ENCODE peak calls at places on chromosomes 12 and 14, in seven cellular contexts. One of them, this sample, is unnamed.

GRCh38 chr12:119178544-119179334 is at the start of gene HSPB8:
- DNase-seq in trophoblast cell: peak; percentile 98
- DNase-seq in mesenchymal stem cell: peak; percentile 98
- DNase-seq in IMR-90: peak; percentile 91
- DNase-seq in neuronal stem cell: no peak
- DNase-seq in mesendoderm: peak; percentile 94
- DNase-seq in H1: no peak
- DNase-seq in this sample: peak; percentile 89

GRCh38 chr12:50740307-50740706 is 23.6 kb upstream of the ATF1 start:
- DNase-seq in trophoblast cell: no peak
- DNase-seq in mesenchymal stem cell: no peak
- DNase-seq in IMR-90: no peak
- DNase-seq in neuronal stem cell: no peak
- DNase-seq in mesendoderm: no peak
- DNase-seq in H1: no peak
- DNase-seq in this sample: no peak

GRCh38 chr14:91892918-91893527 is 25.7 kb upstream of the TC2N start:
- DNase-seq in trophoblast cell: peak; percentile 39
- DNase-seq in mesenchymal stem cell: no peak
- DNase-seq in IMR-90: no peak
- DNase-seq in neuronal stem cell: peak; percentile 36
- DNase-seq in mesendoderm: peak; percentile 61
- DNase-seq in H1: no peak
- DNase-seq in this sample: peak; percentile 63

GRCh38 chr14:99592933-99593753 is 10.9 kb downstream of the CCDC85C start:
- DNase-seq in trophoblast cell: no peak
- DNase-seq in mesenchymal stem cell: no peak
- DNase-seq in IMR-90: no peak
- DNase-seq in neuronal stem cell: no peak
- DNase-seq in mesendoderm: no peak
- DNase-seq in H1: no peak
- DNase-seq in this sample: no peak

GRCh38 chr12:131049002-131049401 is 95.3 kb downstream of the ADGRD1 start:
- DNase-seq in trophoblast cell: no peak
- DNase-seq in mesenchymal stem cell: no peak
- DNase-seq in IMR-90: no peak
- DNase-seq in neuronal stem cell: no peak
- DNase-seq in mesendoderm: no peak
- DNase-seq in H1: no peak
- DNase-seq in this sample: no peak

GRCh38 chr12:111758120-111758561 is 8.6 kb upstream of the ALDH2 start:
- DNase-seq in trophoblast cell: peak; percentile 33
- DNase-seq in mesenchymal stem cell: no peak
- DNase-seq in IMR-90: no peak
- DNase-seq in neuronal stem cell: no peak
- DNase-seq in mesendoderm: peak; percentile 32
- DNase-seq in H1: no peak
- DNase-seq in this sample: peak; percentile 54

GRCh38 chr12:80648866-80649265 is 58.6 kb upstream of the MYF6 start:
- DNase-seq in trophoblast cell: no peak
- DNase-seq in mesenchymal stem cell: peak; percentile 8
- DNase-seq in IMR-90: peak; percentile 88
- DNase-seq in neuronal stem cell: no peak
- DNase-seq in mesendoderm: no peak
- DNase-seq in H1: no peak
- DNase-seq in this sample: no peak

GRCh38 chr14:64671591-64671990 is 32.6 kb upstream of the PLEKHG3 start:
- DNase-seq in trophoblast cell: peak; percentile 80
- DNase-seq in mesenchymal stem cell: peak; percentile 76
- DNase-seq in IMR-90: peak; percentile 77
- DNase-seq in neuronal stem cell: peak; percentile 43
- DNase-seq in mesendoderm: peak; percentile 77
- DNase-seq in H1: no peak
- DNase-seq in this sample: no peak

GRCh38 chr12:68978678-68979077 is 45.7 kb upstream of the CPM start:
- DNase-seq in trophoblast cell: no peak
- DNase-seq in mesenchymal stem cell: no peak
- DNase-seq in IMR-90: no peak
- DNase-seq in neuronal stem cell: no peak
- DNase-seq in mesendoderm: no peak
- DNase-seq in H1: no peak
- DNase-seq in this sample: no peak

GRCh38 chr12:52147367-52147972 is 44.3 kb downstream of the KRT80 start:
- DNase-seq in trophoblast cell: peak; percentile 99
- DNase-seq in mesenchymal stem cell: peak; percentile 97
- DNase-seq in IMR-90: peak; percentile 99
- DNase-seq in neuronal stem cell: no peak
- DNase-seq in mesendoderm: peak; percentile 73
- DNase-seq in H1: no peak
- DNase-seq in this sample: peak; percentile 60

GRCh38 chr12:50032516-50033316 is 7.4 kb upstream of the RACGAP1 start:
- DNase-seq in trophoblast cell: no peak
- DNase-seq in mesenchymal stem cell: no peak
- DNase-seq in IMR-90: no peak
- DNase-seq in neuronal stem cell: no peak
- DNase-seq in mesendoderm: peak; percentile 72
- DNase-seq in H1: no peak
- DNase-seq in this sample: peak; percentile 70

GRCh38 chr12:88453323-88453722 is 126.9 kb downstream of the KITLG start:
- DNase-seq in trophoblast cell: no peak
- DNase-seq in mesenchymal stem cell: no peak
- DNase-seq in IMR-90: peak; percentile 72
- DNase-seq in neuronal stem cell: no peak
- DNase-seq in mesendoderm: no peak
- DNase-seq in H1: no peak
- DNase-seq in this sample: no peak

GRCh38 chr14:85222344-85222743 is 307.6 kb upstream of the FLRT2 start:
- DNase-seq in trophoblast cell: no peak
- DNase-seq in mesenchymal stem cell: no peak
- DNase-seq in IMR-90: no peak
- DNase-seq in neuronal stem cell: no peak
- DNase-seq in mesendoderm: no peak
- DNase-seq in H1: no peak
- DNase-seq in this sample: no peak

GRCh38 chr14:85221832-85222231 is 308.1 kb upstream of the FLRT2 start:
- DNase-seq in trophoblast cell: no peak
- DNase-seq in mesenchymal stem cell: no peak
- DNase-seq in IMR-90: no peak
- DNase-seq in neuronal stem cell: no peak
- DNase-seq in mesendoderm: no peak
- DNase-seq in H1: no peak
- DNase-seq in this sample: no peak

GRCh38 chr14:85214471-85214870 is 315.5 kb upstream of the FLRT2 start:
- DNase-seq in trophoblast cell: no peak
- DNase-seq in mesenchymal stem cell: no peak
- DNase-seq in IMR-90: peak; percentile 28
- DNase-seq in neuronal stem cell: no peak
- DNase-seq in mesendoderm: no peak
- DNase-seq in H1: no peak
- DNase-seq in this sample: no peak

GRCh38 chr14:85217412-85217811 is 312.5 kb upstream of the FLRT2 start:
- DNase-seq in trophoblast cell: no peak
- DNase-seq in mesenchymal stem cell: peak; percentile 39
- DNase-seq in IMR-90: peak; percentile 31
- DNase-seq in neuronal stem cell: no peak
- DNase-seq in mesendoderm: no peak
- DNase-seq in H1: no peak
- DNase-seq in this sample: no peak

DNA sequence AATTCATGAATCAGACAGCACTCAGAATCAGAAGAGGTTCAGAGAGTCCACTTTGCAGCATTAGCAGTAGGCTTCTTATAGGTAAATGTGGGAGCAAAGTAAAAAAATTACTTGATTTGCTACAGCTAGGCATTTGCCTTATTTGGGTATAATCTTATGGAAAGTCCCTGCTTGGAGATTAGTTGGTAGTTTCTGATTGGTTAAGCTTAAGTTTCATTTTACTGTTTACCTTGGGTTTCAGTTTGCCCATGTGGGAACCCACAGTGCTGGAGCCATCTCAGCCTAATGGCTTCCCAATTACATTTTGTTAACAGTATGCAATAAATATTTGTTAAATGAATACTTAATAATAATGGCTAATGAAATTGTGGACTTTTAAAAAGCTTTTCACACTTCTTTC is 311.0 kb upstream of the FLRT2 start:
- DNase-seq in trophoblast cell: no peak
- DNase-seq in mesenchymal stem cell: no peak
- DNase-seq in IMR-90: no peak
- DNase-seq in neuronal stem cell: no peak
- DNase-seq in mesendoderm: no peak
- DNase-seq in H1: no peak
- DNase-seq in this sample: no peak
- H2BK5ac ChIP-seq in trophoblast cell: no peak overlapping the region
- H2BK5ac ChIP-seq in mesenchymal stem cell: no peak overlapping the region
- H2BK5ac ChIP-seq in IMR-90: no peak overlapping the region
- H2BK5ac ChIP-seq in neuronal stem cell: no peak overlapping the region
- H2BK5ac ChIP-seq in mesendoderm: no peak overlapping the region
- H2BK5ac ChIP-seq in H1: no peak overlapping the region
- H2BK5ac ChIP-seq in this sample: no peak overlapping the region

DNA sequence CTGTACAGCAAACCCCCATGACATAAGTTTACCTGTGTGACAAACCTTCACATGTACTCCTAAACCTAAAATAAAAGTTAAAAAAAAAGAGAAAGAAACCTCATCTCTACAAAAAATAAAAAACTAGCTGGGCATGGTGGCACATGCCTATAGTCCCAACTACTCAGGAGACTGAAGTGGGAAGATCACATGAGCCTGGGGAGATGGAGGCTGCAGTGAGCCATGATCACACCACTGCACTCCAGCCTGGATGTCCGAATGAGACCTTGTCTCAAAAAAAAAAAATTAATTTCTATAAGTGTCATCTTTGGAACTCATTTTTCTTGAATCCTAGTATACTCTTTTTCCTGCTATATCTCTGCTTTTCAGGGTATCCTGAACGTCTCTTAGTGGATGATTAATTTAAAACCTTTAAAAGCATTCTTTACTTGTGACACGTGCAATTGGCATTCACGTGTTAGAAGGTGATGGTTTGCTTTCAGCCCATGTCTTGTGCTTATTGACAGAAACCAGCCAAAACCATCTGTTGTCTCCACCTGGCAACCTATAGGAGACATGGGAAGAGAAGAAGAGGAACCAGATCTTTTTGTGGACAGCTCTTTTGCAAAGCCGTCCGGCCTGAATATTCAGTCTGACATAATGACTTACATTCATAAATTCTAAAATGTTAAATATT is 30.6 kb upstream of the PPFIBP1 start:
- DNase-seq in trophoblast cell: peak; percentile 59
- DNase-seq in mesenchymal stem cell: peak; percentile 5
- DNase-seq in IMR-90: peak; percentile 2
- DNase-seq in neuronal stem cell: no peak
- DNase-seq in mesendoderm: peak; percentile 57
- DNase-seq in H1: no peak
- DNase-seq in this sample: no peak
- H2BK5ac ChIP-seq in trophoblast cell: no peak overlapping the region
- H2BK5ac ChIP-seq in mesenchymal stem cell: no peak overlapping the region
- H2BK5ac ChIP-seq in IMR-90: no peak overlapping the region
- H2BK5ac ChIP-seq in neuronal stem cell: no peak overlapping the region
- H2BK5ac ChIP-seq in mesendoderm: no peak overlapping the region
- H2BK5ac ChIP-seq in H1: no peak overlapping the region
- H2BK5ac ChIP-seq in this sample: no peak overlapping the region

GRCh38 chr14:24165785-24166184 is 4.7 kb downstream of the IRF9 start:
- DNase-seq in trophoblast cell: no peak
- DNase-seq in mesenchymal stem cell: no peak
- DNase-seq in IMR-90: no peak
- DNase-seq in neuronal stem cell: no peak
- DNase-seq in mesendoderm: no peak
- DNase-seq in H1: no peak
- DNase-seq in this sample: no peak
- H2BK5ac ChIP-seq in trophoblast cell: no peak overlapping the region
- H2BK5ac ChIP-seq in mesenchymal stem cell: no peak overlapping the region
- H2BK5ac ChIP-seq in IMR-90: no peak overlapping the region
- H2BK5ac ChIP-seq in neuronal stem cell: no peak overlapping the region
- H2BK5ac ChIP-seq in mesendoderm: no peak overlapping the region
- H2BK5ac ChIP-seq in H1: no peak overlapping the region
- H2BK5ac ChIP-seq in this sample: no peak overlapping the region

GRCh38 chr14:94685681-94686485 is 73.7 kb downstream of the SERPINA3 start:
- DNase-seq in trophoblast cell: no peak
- DNase-seq in mesenchymal stem cell: no peak
- DNase-seq in IMR-90: no peak
- DNase-seq in neuronal stem cell: no peak
- DNase-seq in mesendoderm: no peak
- DNase-seq in H1: no peak
- DNase-seq in this sample: peak; percentile 14

GRCh38 chr14:94685166-94685581 is 73.0 kb downstream of the SERPINA3 start:
- DNase-seq in trophoblast cell: peak; percentile 68
- DNase-seq in mesenchymal stem cell: no peak
- DNase-seq in IMR-90: no peak
- DNase-seq in neuronal stem cell: no peak
- DNase-seq in mesendoderm: peak; percentile 24
- DNase-seq in H1: no peak
- DNase-seq in this sample: peak; percentile 57

GRCh38 chr14:94689218-94689984 is 77.2 kb downstream of the SERPINA3 start:
- DNase-seq in trophoblast cell: peak; percentile 75
- DNase-seq in mesenchymal stem cell: peak; percentile 20
- DNase-seq in IMR-90: peak; percentile 22
- DNase-seq in neuronal stem cell: peak; percentile 71
- DNase-seq in mesendoderm: peak; percentile 74
- DNase-seq in H1: no peak
- DNase-seq in this sample: peak; percentile 80

GRCh38 chr14:94689985-94690400 is 77.8 kb downstream of the SERPINA3 start:
- DNase-seq in trophoblast cell: no peak
- DNase-seq in mesenchymal stem cell: no peak
- DNase-seq in IMR-90: no peak
- DNase-seq in neuronal stem cell: no peak
- DNase-seq in mesendoderm: peak; percentile 21
- DNase-seq in H1: no peak
- DNase-seq in this sample: no peak

GRCh38 chr14:94686511-94687160 is 74.4 kb downstream of the SERPINA3 start:
- DNase-seq in trophoblast cell: no peak
- DNase-seq in mesenchymal stem cell: no peak
- DNase-seq in IMR-90: no peak
- DNase-seq in neuronal stem cell: no peak
- DNase-seq in mesendoderm: no peak
- DNase-seq in H1: no peak
- DNase-seq in this sample: peak; percentile 18
- H2BK5ac ChIP-seq in trophoblast cell: no peak overlapping the region
- H2BK5ac ChIP-seq in mesenchymal stem cell: no peak overlapping the region
- H2BK5ac ChIP-seq in IMR-90: no peak overlapping the region
- H2BK5ac ChIP-seq in neuronal stem cell: no peak overlapping the region
- H2BK5ac ChIP-seq in mesendoderm: no peak overlapping the region
- H2BK5ac ChIP-seq in H1: no peak overlapping the region
- H2BK5ac ChIP-seq in this sample: no peak overlapping the region

GRCh38 chr14:54503476-54503875 is 6.2 kb upstream of the CGRRF1 start:
- DNase-seq in trophoblast cell: peak; percentile 60
- DNase-seq in mesenchymal stem cell: peak; percentile 72
- DNase-seq in IMR-90: peak; percentile 47
- DNase-seq in neuronal stem cell: no peak
- DNase-seq in mesendoderm: peak; percentile 58
- DNase-seq in H1: no peak
- DNase-seq in this sample: no peak
- H2BK5ac ChIP-seq in trophoblast cell: no peak overlapping the region
- H2BK5ac ChIP-seq in mesenchymal stem cell: no peak overlapping the region
- H2BK5ac ChIP-seq in IMR-90: no peak overlapping the region
- H2BK5ac ChIP-seq in neuronal stem cell: no peak overlapping the region
- H2BK5ac ChIP-seq in mesendoderm: no peak overlapping the region
- H2BK5ac ChIP-seq in H1: no peak overlapping the region
- H2BK5ac ChIP-seq in this sample: no peak overlapping the region

DNA sequence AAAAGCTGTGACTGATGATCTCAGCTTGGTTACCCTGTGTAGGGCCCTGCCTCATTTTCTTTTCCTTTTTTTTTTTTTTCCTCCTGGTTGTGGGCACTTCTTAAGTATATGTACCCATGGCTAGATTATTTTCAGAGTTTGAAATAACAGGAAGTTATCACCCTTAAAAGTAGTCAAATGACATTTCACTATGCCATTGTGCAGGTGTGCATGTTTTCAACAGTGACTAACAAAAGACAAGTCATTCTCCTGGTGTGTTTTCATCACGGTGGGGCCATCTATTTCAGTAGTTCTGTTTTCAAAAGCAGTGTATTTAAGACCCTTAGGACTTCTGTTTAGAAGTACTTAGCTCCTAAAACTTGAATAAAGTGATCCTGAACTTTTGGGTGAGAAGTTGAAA is 15.0 kb downstream of the GABARAPL1 start:
- DNase-seq in trophoblast cell: no peak
- DNase-seq in mesenchymal stem cell: no peak
- DNase-seq in IMR-90: no peak
- DNase-seq in neuronal stem cell: no peak
- DNase-seq in mesendoderm: no peak
- DNase-seq in H1: no peak
- DNase-seq in this sample: no peak
- H2BK5ac ChIP-seq in trophoblast cell: no peak overlapping the region
- H2BK5ac ChIP-seq in mesenchymal stem cell: no peak overlapping the region
- H2BK5ac ChIP-seq in IMR-90: no peak overlapping the region
- H2BK5ac ChIP-seq in neuronal stem cell: no peak overlapping the region
- H2BK5ac ChIP-seq in mesendoderm: no peak overlapping the region
- H2BK5ac ChIP-seq in H1: no peak overlapping the region
- H2BK5ac ChIP-seq in this sample: no peak overlapping the region

This sample was measured in H9.